ENCODE peak calls at places on chromosomes 3 and 15, in seven cellular contexts. P is sigmoid colon, O is psoas muscle, Y is spleen, G is small intestine, C is ovary, X is GM23338. I is an unnamed sample.
A peak's percentile ranks its signal among the peaks of the same experiment; 100 is the strongest.

GRCh38 chr3:152976232-152976631 is 141.3 kb downstream of the P2RY1 start:
- DNase-seq in P (no peak), O (no peak), Y (no peak), G (no peak), C (no peak), X (no peak), I (no peak)

GRCh38 chr3:65951836-65952505 is 86.7 kb downstream of the MAGI1 start:
- DNase-seq in P (no peak), O (no peak), Y (no peak), G (no peak), C (no peak), X (no peak), I (no peak)

GRCh38 chr3:195187609-195188529 is 83.1 kb downstream of the XXYLT1 start:
- DNase-seq in P (peak; percentile 41), O (no peak), Y (no peak), G (no peak), C (no peak), X (peak; percentile 52), I (no peak)

GRCh38 chr15:33623010-33623409 is 312.2 kb downstream of the RYR3 start:
- DNase-seq in P (no peak), O (no peak), Y (no peak), G (no peak), C (no peak), X (peak; percentile 41), I (no peak)

GRCh38 chr15:27574541-27575054 is 524.5 kb downstream of the OCA2 start:
- DNase-seq in P (no peak), O (no peak), Y (no peak), G (no peak), C (no peak), X (no peak), I (no peak)

GRCh38 chr3:160253298-160253697 is 28.1 kb downstream of the C3orf80 start:
- DNase-seq in P (no peak), O (no peak), Y (no peak), G (no peak), C (no peak), X (no peak), I (no peak)

GRCh38 chr3:8220291-8220690 is 281.3 kb upstream of the LMCD1 start:
- DNase-seq in P (no peak), O (no peak), Y (no peak), G (no peak), C (no peak), X (no peak), I (no peak)

GRCh38 chr3:158109804-158110657 is at the start of gene RSRC1:
- DNase-seq in P (peak; percentile 90), O (peak; percentile 91), Y (peak; percentile 96), G (peak; percentile 86), C (peak; percentile 75), X (peak; percentile 96), I (peak; percentile 81)

GRCh38 chr15:92020765-92021164 is 167.3 kb downstream of the SLCO3A1 start:
- DNase-seq in P (no peak), O (no peak), Y (no peak), G (no peak), C (no peak), X (no peak), I (no peak)

GRCh38 chr3:195735036-195735695 is 14.4 kb downstream of the MUC20 start:
- DNase-seq in P (peak; percentile 28), O (no peak), Y (no peak), G (no peak), C (no peak), X (no peak), I (no peak)

GRCh38 chr15:59002418-59002859 is 15.0 kb downstream of the RNF111 start:
- DNase-seq in P (no peak), O (no peak), Y (no peak), G (peak; percentile 6), C (no peak), X (no peak), I (no peak)

GRCh38 chr15:47561102-47561501 is 156.2 kb upstream of the SEMA6D start:
- DNase-seq in P (no peak), O (no peak), Y (no peak), G (no peak), C (no peak), X (no peak), I (no peak)

GRCh38 chr3:122084795-122085194 is 29.6 kb downstream of the CD86 start:
- DNase-seq in P (no peak), O (no peak), Y (no peak), G (no peak), C (no peak), X (no peak), I (no peak)

GRCh38 chr3:55718074-55718473 is 231.0 kb upstream of the WNT5A start:
- DNase-seq in P (no peak), O (no peak), Y (no peak), G (no peak), C (no peak), X (no peak), I (no peak)

GRCh38 chr15:81268881-81269601 is 54.9 kb downstream of the STARD5 start:
- DNase-seq in P (no peak), O (no peak), Y (no peak), G (no peak), C (no peak), X (no peak), I (no peak)

GRCh38 chr3:60243456-60243855 is 1007.8 kb downstream of the FHIT start:
- DNase-seq in P (no peak), O (no peak), Y (no peak), G (no peak), C (no peak), X (no peak), I (no peak)

GRCh38 chr3:60246361-60246760 is 1004.9 kb downstream of the FHIT start:
- DNase-seq in P (no peak), O (no peak), Y (no peak), G (no peak), C (no peak), X (no peak), I (no peak)

GRCh38 chr3:60240558-60240957 is 1010.7 kb downstream of the FHIT start:
- DNase-seq in P (no peak), O (no peak), Y (no peak), G (peak; percentile 82), C (no peak), X (peak; percentile 62), I (no peak)
- H3K4me1 ChIP-seq in P (no peaks in the 10 kb centered on the region), O (no peaks in the 10 kb centered on the region), Y (no peaks in the 10 kb centered on the region), G (no peaks in the 10 kb centered on the region), C (no peaks in the 10 kb centered on the region), X (peaks cover 22% of the 10 kb centered on the region), I (no peaks in the 10 kb centered on the region)

DNA sequence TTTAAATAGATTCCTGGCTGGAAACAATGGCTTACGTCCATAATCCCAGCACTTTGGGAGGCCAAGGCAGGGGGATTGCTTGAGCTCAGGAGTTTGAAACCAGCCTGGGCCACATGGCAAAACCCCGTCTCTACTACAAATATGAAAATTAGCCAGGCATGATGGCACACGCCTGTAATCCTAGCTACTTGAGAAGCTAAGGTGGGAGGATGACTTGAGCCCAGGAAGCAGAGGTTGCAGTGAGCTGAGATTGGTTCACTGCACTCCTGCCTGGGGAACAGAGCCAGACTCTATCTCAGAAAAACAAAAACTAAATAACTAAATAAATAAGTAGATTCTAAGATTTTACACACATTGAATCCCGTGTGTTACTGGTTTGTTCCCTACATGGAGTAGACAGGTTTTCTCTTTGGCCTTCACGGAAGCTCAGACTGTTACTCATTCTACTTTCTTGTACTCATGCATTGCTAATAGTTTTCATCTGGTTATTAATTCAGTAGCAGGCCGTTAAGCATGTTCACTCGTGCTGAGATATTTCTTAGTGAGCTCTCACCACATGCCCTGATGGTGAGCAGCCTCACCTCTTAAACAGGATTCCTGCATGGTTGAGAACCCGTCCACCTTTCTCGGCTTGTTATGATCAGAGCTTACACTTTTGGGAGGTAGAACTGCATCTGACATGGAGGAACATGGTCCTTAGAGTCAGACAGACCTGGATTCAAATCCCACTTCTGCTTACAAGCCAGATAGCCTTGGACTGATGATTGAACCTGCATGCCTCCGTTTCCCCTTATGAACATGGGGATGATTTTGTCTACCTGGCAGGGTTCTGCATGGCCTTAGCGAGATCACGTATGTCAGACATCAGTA is 49.1 kb downstream of the CMTM7 start:
- DNase-seq in P (no peak), O (no peak), Y (no peak), G (no peak), C (no peak), X (no peak), I (no peak)
- H3K4me3 ChIP-seq in P (no peak overlapping the region), O (no peak overlapping the region), Y (no peak overlapping the region), G (no peak overlapping the region), C (no peak overlapping the region), X (no peak overlapping the region), I (no peak overlapping the region)

GRCh38 chr3:107222927-107223326 is 154.3 kb upstream of the CCDC54 start:
- DNase-seq in P (no peak), O (no peak), Y (no peak), G (no peak), C (no peak), X (no peak), I (no peak)
- H3K27ac ChIP-seq in P (no peak overlapping the region), O (no peak overlapping the region), Y (no peak overlapping the region), G (no peak overlapping the region), C (no peak overlapping the region), X (no peak overlapping the region), I (no peak overlapping the region)

GRCh38 chr3:191362036-191362435 is 31.7 kb upstream of the UTS2B start:
- DNase-seq in P (no peak), O (no peak), Y (no peak), G (no peak), C (no peak), X (no peak), I (no peak)
- H3K4me1 ChIP-seq in P (peaks cover 5% of the 10 kb centered on the region), O (peaks cover 7% of the 10 kb centered on the region), Y (peaks cover 4% of the 10 kb centered on the region), G (no peaks in the 10 kb centered on the region), C (peaks cover 2% of the 10 kb centered on the region), X (peaks cover 44% of the 10 kb centered on the region), I (no peaks in the 10 kb centered on the region)

DNA sequence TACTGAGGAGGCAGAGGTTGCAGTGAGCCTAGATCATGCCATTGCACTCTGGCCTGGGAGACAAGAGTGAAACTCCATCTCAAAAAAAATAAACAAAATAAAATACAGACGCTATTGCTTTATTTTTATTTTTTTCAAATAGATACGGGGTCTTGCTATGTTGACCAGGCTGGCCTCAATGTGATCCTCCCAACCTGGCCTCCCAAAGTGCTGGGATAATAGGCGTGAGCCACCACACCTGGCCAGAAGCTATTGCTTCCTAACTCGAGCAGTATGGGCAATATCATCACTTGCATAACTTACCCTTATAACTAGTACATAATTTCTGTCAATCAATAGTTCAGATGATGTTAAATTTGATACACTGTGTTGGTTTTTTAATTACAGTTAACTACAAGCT is 3.0 kb downstream of the ARF4 start:
- DNase-seq in P (no peak), O (no peak), Y (no peak), G (no peak), C (no peak), X (no peak), I (no peak)
- H3K4me3 ChIP-seq in P (no peak overlapping the region), O (peak overlapping the region; percentile 93), Y (no peak overlapping the region), G (no peak overlapping the region), C (no peak overlapping the region), X (no peak overlapping the region), I (no peak overlapping the region)

GRCh38 chr3:129425619-129426018 is 2.8 kb downstream of the EFCAB12 start:
- DNase-seq in P (no peak), O (no peak), Y (no peak), G (no peak), C (no peak), X (no peak), I (no peak)

GRCh38 chr3:129422897-129423296 is 5.5 kb downstream of the EFCAB12 start:
- DNase-seq in P (no peak), O (no peak), Y (no peak), G (no peak), C (no peak), X (no peak), I (no peak)

GRCh38 chr3:129424185-129424841 is 4.1 kb downstream of the EFCAB12 start:
- DNase-seq in P (no peak), O (no peak), Y (no peak), G (no peak), C (no peak), X (no peak), I (no peak)

GRCh38 chr3:129428020-129428381 is 435 bp downstream of the EFCAB12 start:
- DNase-seq in P (no peak), O (no peak), Y (no peak), G (no peak), C (no peak), X (peak; percentile 39), I (no peak)

GRCh38 chr3:129425213-129425612 is 3.2 kb downstream of the EFCAB12 start:
- DNase-seq in P (no peak), O (no peak), Y (no peak), G (no peak), C (no peak), X (peak; percentile 51), I (no peak)
- H3K27ac ChIP-seq in P (no peak overlapping the region), O (no peak overlapping the region), Y (no peak overlapping the region), G (no peak overlapping the region), C (no peak overlapping the region), X (no peak overlapping the region), I (no peak overlapping the region)